ENCODE peak calls at places on chromosomes 5 and 9, in ten cellular contexts. One of them, this sample, is unnamed.

GRCh38 chr9:90165281-90165680 is 477.3 kb downstream of the DIRAS2 start:
- DNase-seq in NCI-H1105: no peak
- DNase-seq in fibroblast of the aortic adventitia: no peak
- DNase-seq in activated CD4-positive, CD25-positive, alpha-beta regulatory T cell treated with anti-CD3 and anti-CD28 coated beads, Interleukin-2, amount 50 U/mL, for 16 hours: no peak
- DNase-seq in stimulated activated CD4-positive, alpha-beta T cell treated with anti-CD3 and anti-CD28 coated beads, Interleukin-15, amount 100 ng/mL, for 1 hour: no peak
- DNase-seq in PC-9: no peak
- DNase-seq in MCF 10A: no peak
- DNase-seq in ELR: no peak
- DNase-seq in neural crest cell: no peak
- DNase-seq in smooth muscle cell of the brain vasculature: no peak
- DNase-seq in this sample: no peak

GRCh38 chr5:155472780-155473179 is 459.2 kb downstream of the KIF4B start:
- DNase-seq in MCF 10A: no peak
- DNase-seq in PC-9: no peak
- DNase-seq in activated CD4-positive, CD25-positive, alpha-beta regulatory T cell treated with anti-CD3 and anti-CD28 coated beads, Interleukin-2, amount 50 U/mL, for 16 hours: no peak
- DNase-seq in fibroblast of the aortic adventitia: no peak
- DNase-seq in stimulated activated CD4-positive, alpha-beta T cell treated with anti-CD3 and anti-CD28 coated beads, Interleukin-15, amount 100 ng/mL, for 1 hour: no peak
- DNase-seq in ELR: no peak
- DNase-seq in smooth muscle cell of the brain vasculature: no peak
- DNase-seq in NCI-H1105: no peak
- DNase-seq in neural crest cell: no peak
- DNase-seq in this sample: no peak

GRCh38 chr5:6576861-6577501 is 55.9 kb downstream of the NSUN2 start:
- DNase-seq in NCI-H1105: peak; percentile 41
- DNase-seq in activated CD4-positive, CD25-positive, alpha-beta regulatory T cell treated with anti-CD3 and anti-CD28 coated beads, Interleukin-2, amount 50 U/mL, for 16 hours: no peak
- DNase-seq in ELR: peak; percentile 68
- DNase-seq in neural crest cell: peak; percentile 18
- DNase-seq in stimulated activated CD4-positive, alpha-beta T cell treated with anti-CD3 and anti-CD28 coated beads, Interleukin-15, amount 100 ng/mL, for 1 hour: no peak
- DNase-seq in fibroblast of the aortic adventitia: peak; percentile 77
- DNase-seq in PC-9: peak; percentile 51
- DNase-seq in smooth muscle cell of the brain vasculature: peak; percentile 7
- DNase-seq in MCF 10A: peak; percentile 54
- DNase-seq in this sample: peak; percentile 17

GRCh38 chr9:120312031-120312430 is 267.9 kb downstream of the CDK5RAP2 start:
- DNase-seq in smooth muscle cell of the brain vasculature: no peak
- DNase-seq in activated CD4-positive, CD25-positive, alpha-beta regulatory T cell treated with anti-CD3 and anti-CD28 coated beads, Interleukin-2, amount 50 U/mL, for 16 hours: no peak
- DNase-seq in neural crest cell: no peak
- DNase-seq in PC-9: no peak
- DNase-seq in stimulated activated CD4-positive, alpha-beta T cell treated with anti-CD3 and anti-CD28 coated beads, Interleukin-15, amount 100 ng/mL, for 1 hour: no peak
- DNase-seq in MCF 10A: no peak
- DNase-seq in ELR: no peak
- DNase-seq in NCI-H1105: no peak
- DNase-seq in fibroblast of the aortic adventitia: no peak
- DNase-seq in this sample: no peak

GRCh38 chr5:143258559-143259253 is 144.8 kb downstream of the NR3C1 start:
- DNase-seq in stimulated activated CD4-positive, alpha-beta T cell treated with anti-CD3 and anti-CD28 coated beads, Interleukin-15, amount 100 ng/mL, for 1 hour: no peak
- DNase-seq in neural crest cell: no peak
- DNase-seq in fibroblast of the aortic adventitia: no peak
- DNase-seq in NCI-H1105: no peak
- DNase-seq in MCF 10A: no peak
- DNase-seq in activated CD4-positive, CD25-positive, alpha-beta regulatory T cell treated with anti-CD3 and anti-CD28 coated beads, Interleukin-2, amount 50 U/mL, for 16 hours: no peak
- DNase-seq in PC-9: no peak
- DNase-seq in smooth muscle cell of the brain vasculature: no peak
- DNase-seq in ELR: peak; percentile 71
- DNase-seq in this sample: peak; percentile 86

GRCh38 chr9:117178596-117179111 is 236.2 kb downstream of the ASTN2 start:
- DNase-seq in ELR: peak; percentile 2
- DNase-seq in stimulated activated CD4-positive, alpha-beta T cell treated with anti-CD3 and anti-CD28 coated beads, Interleukin-15, amount 100 ng/mL, for 1 hour: no peak
- DNase-seq in neural crest cell: no peak
- DNase-seq in activated CD4-positive, CD25-positive, alpha-beta regulatory T cell treated with anti-CD3 and anti-CD28 coated beads, Interleukin-2, amount 50 U/mL, for 16 hours: no peak
- DNase-seq in PC-9: no peak
- DNase-seq in NCI-H1105: peak; percentile 58
- DNase-seq in smooth muscle cell of the brain vasculature: peak; percentile 7
- DNase-seq in MCF 10A: no peak
- DNase-seq in fibroblast of the aortic adventitia: no peak
- DNase-seq in this sample: no peak

GRCh38 chr9:8736805-8737204 is 937.2 kb upstream of the DMAC1 start:
- DNase-seq in MCF 10A: no peak
- DNase-seq in stimulated activated CD4-positive, alpha-beta T cell treated with anti-CD3 and anti-CD28 coated beads, Interleukin-15, amount 100 ng/mL, for 1 hour: no peak
- DNase-seq in fibroblast of the aortic adventitia: no peak
- DNase-seq in activated CD4-positive, CD25-positive, alpha-beta regulatory T cell treated with anti-CD3 and anti-CD28 coated beads, Interleukin-2, amount 50 U/mL, for 16 hours: no peak
- DNase-seq in PC-9: no peak
- DNase-seq in smooth muscle cell of the brain vasculature: no peak
- DNase-seq in ELR: no peak
- DNase-seq in NCI-H1105: no peak
- DNase-seq in neural crest cell: no peak
- DNase-seq in this sample: no peak

GRCh38 chr9:104863180-104863883 is 64.6 kb downstream of the ABCA1 start:
- DNase-seq in stimulated activated CD4-positive, alpha-beta T cell treated with anti-CD3 and anti-CD28 coated beads, Interleukin-15, amount 100 ng/mL, for 1 hour: no peak
- DNase-seq in ELR: peak; percentile 92
- DNase-seq in smooth muscle cell of the brain vasculature: peak; percentile 49
- DNase-seq in neural crest cell: peak; percentile 35
- DNase-seq in NCI-H1105: peak; percentile 63
- DNase-seq in PC-9: peak; percentile 56
- DNase-seq in activated CD4-positive, CD25-positive, alpha-beta regulatory T cell treated with anti-CD3 and anti-CD28 coated beads, Interleukin-2, amount 50 U/mL, for 16 hours: peak; percentile 20
- DNase-seq in fibroblast of the aortic adventitia: peak; percentile 93
- DNase-seq in MCF 10A: peak; percentile 83
- DNase-seq in this sample: peak; percentile 75

GRCh38 chr5:93407470-93407869 is 173.5 kb downstream of the NR2F1-AS1 start:
- DNase-seq in neural crest cell: no peak
- DNase-seq in MCF 10A: no peak
- DNase-seq in stimulated activated CD4-positive, alpha-beta T cell treated with anti-CD3 and anti-CD28 coated beads, Interleukin-15, amount 100 ng/mL, for 1 hour: no peak
- DNase-seq in ELR: no peak
- DNase-seq in smooth muscle cell of the brain vasculature: no peak
- DNase-seq in activated CD4-positive, CD25-positive, alpha-beta regulatory T cell treated with anti-CD3 and anti-CD28 coated beads, Interleukin-2, amount 50 U/mL, for 16 hours: no peak
- DNase-seq in PC-9: no peak
- DNase-seq in NCI-H1105: no peak
- DNase-seq in fibroblast of the aortic adventitia: no peak
- DNase-seq in this sample: no peak

GRCh38 chr9:124708070-124708469 is 63.0 kb downstream of the NR6A1 start:
- DNase-seq in smooth muscle cell of the brain vasculature: no peak
- DNase-seq in PC-9: no peak
- DNase-seq in NCI-H1105: no peak
- DNase-seq in activated CD4-positive, CD25-positive, alpha-beta regulatory T cell treated with anti-CD3 and anti-CD28 coated beads, Interleukin-2, amount 50 U/mL, for 16 hours: no peak
- DNase-seq in neural crest cell: no peak
- DNase-seq in ELR: no peak
- DNase-seq in fibroblast of the aortic adventitia: no peak
- DNase-seq in stimulated activated CD4-positive, alpha-beta T cell treated with anti-CD3 and anti-CD28 coated beads, Interleukin-15, amount 100 ng/mL, for 1 hour: no peak
- DNase-seq in MCF 10A: no peak
- DNase-seq in this sample: no peak

GRCh38 chr9:34771023-34771422 is 61.1 kb upstream of the CCL21 start:
- DNase-seq in activated CD4-positive, CD25-positive, alpha-beta regulatory T cell treated with anti-CD3 and anti-CD28 coated beads, Interleukin-2, amount 50 U/mL, for 16 hours: no peak
- DNase-seq in neural crest cell: no peak
- DNase-seq in MCF 10A: peak; percentile 77
- DNase-seq in PC-9: peak; percentile 55
- DNase-seq in ELR: peak; percentile 38
- DNase-seq in smooth muscle cell of the brain vasculature: no peak
- DNase-seq in NCI-H1105: no peak
- DNase-seq in fibroblast of the aortic adventitia: no peak
- DNase-seq in stimulated activated CD4-positive, alpha-beta T cell treated with anti-CD3 and anti-CD28 coated beads, Interleukin-15, amount 100 ng/mL, for 1 hour: no peak
- DNase-seq in this sample: peak; percentile 10

GRCh38 chr5:168327019-168327421 is 35.6 kb downstream of the WWC1 start:
- DNase-seq in fibroblast of the aortic adventitia: peak; percentile 60
- DNase-seq in activated CD4-positive, CD25-positive, alpha-beta regulatory T cell treated with anti-CD3 and anti-CD28 coated beads, Interleukin-2, amount 50 U/mL, for 16 hours: no peak
- DNase-seq in ELR: peak; percentile 74
- DNase-seq in stimulated activated CD4-positive, alpha-beta T cell treated with anti-CD3 and anti-CD28 coated beads, Interleukin-15, amount 100 ng/mL, for 1 hour: no peak
- DNase-seq in neural crest cell: no peak
- DNase-seq in NCI-H1105: no peak
- DNase-seq in PC-9: no peak
- DNase-seq in smooth muscle cell of the brain vasculature: no peak
- DNase-seq in MCF 10A: peak; percentile 33
- DNase-seq in this sample: peak; percentile 54

GRCh38 chr5:158701406-158702177 is 398.1 kb downstream of the EBF1 start:
- DNase-seq in ELR: peak; percentile 38
- DNase-seq in MCF 10A: peak; percentile 82
- DNase-seq in smooth muscle cell of the brain vasculature: no peak
- DNase-seq in NCI-H1105: no peak
- DNase-seq in fibroblast of the aortic adventitia: peak; percentile 80
- DNase-seq in activated CD4-positive, CD25-positive, alpha-beta regulatory T cell treated with anti-CD3 and anti-CD28 coated beads, Interleukin-2, amount 50 U/mL, for 16 hours: no peak
- DNase-seq in PC-9: no peak
- DNase-seq in neural crest cell: no peak
- DNase-seq in stimulated activated CD4-positive, alpha-beta T cell treated with anti-CD3 and anti-CD28 coated beads, Interleukin-15, amount 100 ng/mL, for 1 hour: no peak
- DNase-seq in this sample: peak; percentile 50

GRCh38 chr5:100777680-100778281 is 125.3 kb downstream of the ST8SIA4 start:
- DNase-seq in ELR: peak; percentile 89
- DNase-seq in smooth muscle cell of the brain vasculature: peak; percentile 63
- DNase-seq in NCI-H1105: no peak
- DNase-seq in neural crest cell: no peak
- DNase-seq in PC-9: peak; percentile 45
- DNase-seq in activated CD4-positive, CD25-positive, alpha-beta regulatory T cell treated with anti-CD3 and anti-CD28 coated beads, Interleukin-2, amount 50 U/mL, for 16 hours: no peak
- DNase-seq in stimulated activated CD4-positive, alpha-beta T cell treated with anti-CD3 and anti-CD28 coated beads, Interleukin-15, amount 100 ng/mL, for 1 hour: no peak
- DNase-seq in fibroblast of the aortic adventitia: peak; percentile 86
- DNase-seq in MCF 10A: peak; percentile 95
- DNase-seq in this sample: peak; percentile 46

GRCh38 chr9:12822111-12822510 is 47.3 kb downstream of the LURAP1L start:
- DNase-seq in smooth muscle cell of the brain vasculature: no peak
- DNase-seq in MCF 10A: no peak
- DNase-seq in neural crest cell: no peak
- DNase-seq in fibroblast of the aortic adventitia: peak; percentile 32
- DNase-seq in NCI-H1105: no peak
- DNase-seq in ELR: peak; percentile 52
- DNase-seq in activated CD4-positive, CD25-positive, alpha-beta regulatory T cell treated with anti-CD3 and anti-CD28 coated beads, Interleukin-2, amount 50 U/mL, for 16 hours: no peak
- DNase-seq in stimulated activated CD4-positive, alpha-beta T cell treated with anti-CD3 and anti-CD28 coated beads, Interleukin-15, amount 100 ng/mL, for 1 hour: no peak
- DNase-seq in PC-9: no peak
- DNase-seq in this sample: no peak

GRCh38 chr9:131487621-131488031 is 15.1 kb upstream of the POMT1 start:
- DNase-seq in stimulated activated CD4-positive, alpha-beta T cell treated with anti-CD3 and anti-CD28 coated beads, Interleukin-15, amount 100 ng/mL, for 1 hour: no peak
- DNase-seq in smooth muscle cell of the brain vasculature: no peak
- DNase-seq in fibroblast of the aortic adventitia: no peak
- DNase-seq in neural crest cell: no peak
- DNase-seq in activated CD4-positive, CD25-positive, alpha-beta regulatory T cell treated with anti-CD3 and anti-CD28 coated beads, Interleukin-2, amount 50 U/mL, for 16 hours: no peak
- DNase-seq in PC-9: no peak
- DNase-seq in ELR: no peak
- DNase-seq in MCF 10A: no peak
- DNase-seq in NCI-H1105: no peak
- DNase-seq in this sample: no peak